ENCODE peak calls at places on chromosomes 2 and 18, in ten cellular contexts. One of them, this sample, is unnamed.

GRCh38 chr18:46462523-46462922 is 194.5 kb downstream of the LOXHD1 start:
- DNase-seq in hepatocyte: no peak
- DNase-seq in prostate gland: no peak
- DNase-seq in thoracic aorta: no peak
- DNase-seq in right cardiac atrium: no peak
- DNase-seq in pancreas: no peak
- DNase-seq in stomach: no peak
- DNase-seq in tibial artery: no peak
- DNase-seq in lung: no peak
- DNase-seq in CD8-positive, alpha-beta T cell: no peak
- DNase-seq in this sample: no peak

GRCh38 chr2:223601932-223602676 is at the start of gene SCG2:
- DNase-seq in lung: peak
- DNase-seq in right cardiac atrium: peak
- DNase-seq in CD8-positive, alpha-beta T cell: peak
- DNase-seq in tibial artery: peak
- DNase-seq in thoracic aorta: peak
- DNase-seq in hepatocyte: peak
- DNase-seq in stomach: peak
- DNase-seq in pancreas: peak
- DNase-seq in prostate gland: peak
- DNase-seq in this sample: peak

GRCh38 chr18:26227051-26227672 is 917 bp downstream of the TAF4B start:
- DNase-seq in CD8-positive, alpha-beta T cell: no peak
- DNase-seq in stomach: no peak
- DNase-seq in lung: no peak
- DNase-seq in pancreas: peak
- DNase-seq in hepatocyte: peak
- DNase-seq in right cardiac atrium: no peak
- DNase-seq in tibial artery: peak
- DNase-seq in thoracic aorta: no peak
- DNase-seq in prostate gland: no peak
- DNase-seq in this sample: no peak

GRCh38 chr18:74316257-74317180 is 880 bp downstream of the C18orf63 start:
- DNase-seq in stomach: no peak
- DNase-seq in CD8-positive, alpha-beta T cell: no peak
- DNase-seq in thoracic aorta: no peak
- DNase-seq in prostate gland: no peak
- DNase-seq in pancreas: no peak
- DNase-seq in hepatocyte: no peak
- DNase-seq in tibial artery: no peak
- DNase-seq in right cardiac atrium: no peak
- DNase-seq in lung: no peak
- DNase-seq in this sample: no peak

GRCh38 chr2:228344531-228344930 is 163.0 kb upstream of the SPHKAP start:
- DNase-seq in CD8-positive, alpha-beta T cell: no peak
- DNase-seq in stomach: no peak
- DNase-seq in tibial artery: no peak
- DNase-seq in lung: no peak
- DNase-seq in pancreas: no peak
- DNase-seq in right cardiac atrium: no peak
- DNase-seq in thoracic aorta: no peak
- DNase-seq in hepatocyte: no peak
- DNase-seq in prostate gland: no peak
- DNase-seq in this sample: no peak

GRCh38 chr2:27085670-27086089 is 892 bp upstream of the KHK start:
- DNase-seq in pancreas: peak
- DNase-seq in stomach: peak
- DNase-seq in hepatocyte: peak
- DNase-seq in tibial artery: peak
- DNase-seq in thoracic aorta: no peak
- DNase-seq in CD8-positive, alpha-beta T cell: no peak
- DNase-seq in right cardiac atrium: peak
- DNase-seq in lung: peak
- DNase-seq in prostate gland: peak
- DNase-seq in this sample: peak

GRCh38 chr2:68263632-68264031 is 11.3 kb upstream of the PPP3R1 start:
- DNase-seq in pancreas: no peak
- DNase-seq in prostate gland: no peak
- DNase-seq in right cardiac atrium: no peak
- DNase-seq in stomach: no peak
- DNase-seq in lung: no peak
- DNase-seq in CD8-positive, alpha-beta T cell: no peak
- DNase-seq in tibial artery: no peak
- DNase-seq in thoracic aorta: no peak
- DNase-seq in hepatocyte: no peak
- DNase-seq in this sample: no peak

GRCh38 chr18:10687161-10687925 is 161.5 kb downstream of the NAPG start:
- DNase-seq in pancreas: no peak
- DNase-seq in lung: no peak
- DNase-seq in hepatocyte: no peak
- DNase-seq in stomach: no peak
- DNase-seq in tibial artery: no peak
- DNase-seq in CD8-positive, alpha-beta T cell: no peak
- DNase-seq in right cardiac atrium: no peak
- DNase-seq in thoracic aorta: no peak
- DNase-seq in prostate gland: no peak
- DNase-seq in this sample: no peak

GRCh38 chr2:194104687-194105086 is 1552.3 kb upstream of the SLC39A10 start:
- DNase-seq in hepatocyte: no peak
- DNase-seq in lung: no peak
- DNase-seq in thoracic aorta: no peak
- DNase-seq in prostate gland: no peak
- DNase-seq in tibial artery: no peak
- DNase-seq in CD8-positive, alpha-beta T cell: no peak
- DNase-seq in pancreas: no peak
- DNase-seq in right cardiac atrium: no peak
- DNase-seq in stomach: no peak
- DNase-seq in this sample: no peak

GRCh38 chr2:121634354-121635307 is 14.6 kb downstream of the CLASP1 start:
- DNase-seq in stomach: no peak
- DNase-seq in right cardiac atrium: no peak
- DNase-seq in hepatocyte: no peak
- DNase-seq in prostate gland: peak
- DNase-seq in thoracic aorta: no peak
- DNase-seq in pancreas: no peak
- DNase-seq in tibial artery: no peak
- DNase-seq in CD8-positive, alpha-beta T cell: no peak
- DNase-seq in lung: no peak
- DNase-seq in this sample: no peak

GRCh38 chr2:18910843-18911242 is 321.5 kb upstream of the NT5C1B start:
- DNase-seq in pancreas: no peak
- DNase-seq in stomach: no peak
- DNase-seq in prostate gland: no peak
- DNase-seq in lung: no peak
- DNase-seq in CD8-positive, alpha-beta T cell: no peak
- DNase-seq in thoracic aorta: no peak
- DNase-seq in right cardiac atrium: no peak
- DNase-seq in tibial artery: peak
- DNase-seq in hepatocyte: no peak
- DNase-seq in this sample: no peak

GRCh38 chr2:7915302-7916200 is 766.3 kb upstream of the ID2 start:
- DNase-seq in hepatocyte: peak
- DNase-seq in thoracic aorta: no peak
- DNase-seq in stomach: no peak
- DNase-seq in CD8-positive, alpha-beta T cell: no peak
- DNase-seq in tibial artery: no peak
- DNase-seq in pancreas: no peak
- DNase-seq in lung: no peak
- DNase-seq in right cardiac atrium: no peak
- DNase-seq in prostate gland: no peak
- DNase-seq in this sample: no peak

GRCh38 chr2:239337877-239338484 is 62.8 kb downstream of the HDAC4 start:
- DNase-seq in prostate gland: no peak
- DNase-seq in tibial artery: no peak
- DNase-seq in hepatocyte: no peak
- DNase-seq in thoracic aorta: no peak
- DNase-seq in lung: no peak
- DNase-seq in stomach: no peak
- DNase-seq in pancreas: no peak
- DNase-seq in right cardiac atrium: no peak
- DNase-seq in CD8-positive, alpha-beta T cell: no peak
- DNase-seq in this sample: no peak
- H3K27ac ChIP-seq in prostate gland: peak
- H3K27ac ChIP-seq in tibial artery: no peak
- H3K27ac ChIP-seq in hepatocyte: no peak
- H3K27ac ChIP-seq in thoracic aorta: no peak
- H3K27ac ChIP-seq in lung: no peak
- H3K27ac ChIP-seq in stomach: peak
- H3K27ac ChIP-seq in pancreas: no peak
- H3K27ac ChIP-seq in right cardiac atrium: peak
- H3K27ac ChIP-seq in CD8-positive, alpha-beta T cell: no peak
- H3K27ac ChIP-seq in this sample: peak

DNA sequence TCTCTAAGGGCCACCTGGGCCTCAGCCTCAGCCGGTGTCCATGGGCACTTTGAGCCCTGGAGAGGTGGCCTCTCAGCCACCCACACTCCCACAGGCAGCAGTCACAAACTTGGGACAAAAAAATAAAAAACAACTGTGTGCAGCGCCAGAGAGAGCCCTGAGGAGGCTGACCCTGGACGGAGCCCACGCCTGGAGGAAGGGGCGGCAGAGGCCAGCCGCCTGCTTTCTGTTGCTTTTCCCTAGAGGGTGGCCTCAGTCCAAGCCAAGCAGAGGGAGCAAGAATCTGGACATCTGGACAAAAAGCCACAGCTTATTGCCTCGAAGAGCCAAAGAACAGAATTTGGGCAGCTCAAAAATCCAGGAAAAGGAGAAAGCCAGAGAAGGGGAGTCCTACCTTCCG is 43.3 kb upstream of the LDLRAD4 start:
- DNase-seq in pancreas: no peak
- DNase-seq in right cardiac atrium: no peak
- DNase-seq in prostate gland: no peak
- DNase-seq in hepatocyte: no peak
- DNase-seq in stomach: no peak
- DNase-seq in thoracic aorta: no peak
- DNase-seq in tibial artery: no peak
- DNase-seq in lung: no peak
- DNase-seq in CD8-positive, alpha-beta T cell: no peak
- DNase-seq in this sample: no peak
- H3K27ac ChIP-seq in pancreas: no peak
- H3K27ac ChIP-seq in right cardiac atrium: no peak
- H3K27ac ChIP-seq in prostate gland: no peak
- H3K27ac ChIP-seq in hepatocyte: peak
- H3K27ac ChIP-seq in stomach: no peak
- H3K27ac ChIP-seq in thoracic aorta: no peak
- H3K27ac ChIP-seq in tibial artery: no peak
- H3K27ac ChIP-seq in lung: no peak
- H3K27ac ChIP-seq in CD8-positive, alpha-beta T cell: no peak
- H3K27ac ChIP-seq in this sample: no peak

GRCh38 chr18:2847341-2848144 is 737 bp downstream of the EMILIN2 start:
- DNase-seq in prostate gland: no peak
- DNase-seq in tibial artery: peak
- DNase-seq in pancreas: no peak
- DNase-seq in hepatocyte: peak
- DNase-seq in stomach: no peak
- DNase-seq in right cardiac atrium: peak
- DNase-seq in CD8-positive, alpha-beta T cell: no peak
- DNase-seq in thoracic aorta: no peak
- DNase-seq in lung: no peak
- DNase-seq in this sample: no peak

GRCh38 chr18:2846241-2846637 is 567 bp upstream of the EMILIN2 start:
- DNase-seq in pancreas: no peak
- DNase-seq in hepatocyte: peak
- DNase-seq in right cardiac atrium: no peak
- DNase-seq in lung: no peak
- DNase-seq in tibial artery: peak
- DNase-seq in thoracic aorta: no peak
- DNase-seq in prostate gland: no peak
- DNase-seq in stomach: no peak
- DNase-seq in CD8-positive, alpha-beta T cell: no peak
- DNase-seq in this sample: no peak

GRCh38 chr18:2848145-2848878 is 1.5 kb downstream of the EMILIN2 start:
- DNase-seq in tibial artery: no peak
- DNase-seq in pancreas: no peak
- DNase-seq in prostate gland: no peak
- DNase-seq in hepatocyte: no peak
- DNase-seq in thoracic aorta: no peak
- DNase-seq in lung: no peak
- DNase-seq in right cardiac atrium: no peak
- DNase-seq in stomach: no peak
- DNase-seq in CD8-positive, alpha-beta T cell: no peak
- DNase-seq in this sample: no peak

GRCh38 chr18:2845175-2845574 is 1.6 kb upstream of the EMILIN2 start:
- DNase-seq in tibial artery: no peak
- DNase-seq in lung: no peak
- DNase-seq in right cardiac atrium: no peak
- DNase-seq in hepatocyte: no peak
- DNase-seq in pancreas: no peak
- DNase-seq in prostate gland: no peak
- DNase-seq in CD8-positive, alpha-beta T cell: no peak
- DNase-seq in thoracic aorta: no peak
- DNase-seq in stomach: no peak
- DNase-seq in this sample: no peak

GRCh38 chr18:2846638-2847340 is at the start of gene EMILIN2:
- DNase-seq in hepatocyte: peak
- DNase-seq in lung: peak
- DNase-seq in pancreas: no peak
- DNase-seq in thoracic aorta: peak
- DNase-seq in prostate gland: peak
- DNase-seq in right cardiac atrium: peak
- DNase-seq in CD8-positive, alpha-beta T cell: peak
- DNase-seq in stomach: peak
- DNase-seq in tibial artery: peak
- DNase-seq in this sample: no peak
- H3K27ac ChIP-seq in hepatocyte: peak
- H3K27ac ChIP-seq in lung: peak
- H3K27ac ChIP-seq in pancreas: no peak
- H3K27ac ChIP-seq in thoracic aorta: peak
- H3K27ac ChIP-seq in prostate gland: no peak
- H3K27ac ChIP-seq in right cardiac atrium: no peak
- H3K27ac ChIP-seq in CD8-positive, alpha-beta T cell: no peak
- H3K27ac ChIP-seq in stomach: peak
- H3K27ac ChIP-seq in tibial artery: peak
- H3K27ac ChIP-seq in this sample: no peak

GRCh38 chr2:178877874-178878273 is 70.7 kb upstream of the TTN start:
- DNase-seq in thoracic aorta: no peak
- DNase-seq in prostate gland: no peak
- DNase-seq in stomach: no peak
- DNase-seq in CD8-positive, alpha-beta T cell: no peak
- DNase-seq in pancreas: no peak
- DNase-seq in tibial artery: no peak
- DNase-seq in hepatocyte: no peak
- DNase-seq in right cardiac atrium: no peak
- DNase-seq in lung: no peak
- DNase-seq in this sample: no peak
- H3K27ac ChIP-seq in thoracic aorta: peak
- H3K27ac ChIP-seq in prostate gland: no peak
- H3K27ac ChIP-seq in stomach: no peak
- H3K27ac ChIP-seq in CD8-positive, alpha-beta T cell: no peak
- H3K27ac ChIP-seq in pancreas: no peak
- H3K27ac ChIP-seq in tibial artery: no peak
- H3K27ac ChIP-seq in hepatocyte: no peak
- H3K27ac ChIP-seq in right cardiac atrium: no peak
- H3K27ac ChIP-seq in lung: peak
- H3K27ac ChIP-seq in this sample: no peak

This sample was measured in substantia nigra.